ENCODE peak calls at places on chromosomes 13 and 19, in six cellular contexts. One of them, this sample, is unnamed.
A peak's percentile ranks its signal among the peaks of the same experiment; 100 is the strongest.

GRCh38 chr13:110109910-110110309 is 197.0 kb downstream of the COL4A1 start:
- DNase-seq in fibroblast of pulmonary artery: peak; percentile 91
- DNase-seq in glutamatergic neuron: no peak
- DNase-seq in kidney: no peak
- DNase-seq in tibial artery: peak; percentile 79
- DNase-seq in BJ: no peak
- DNase-seq in this sample: no peak

GRCh38 chr13:110978390-110978789 is 63.5 kb upstream of the ANKRD10 start:
- DNase-seq in fibroblast of pulmonary artery: peak; percentile 35
- DNase-seq in glutamatergic neuron: no peak
- DNase-seq in kidney: no peak
- DNase-seq in tibial artery: no peak
- DNase-seq in BJ: no peak
- DNase-seq in this sample: no peak

GRCh38 chr13:97185751-97186150 is 36.4 kb upstream of the MBNL2 start:
- DNase-seq in fibroblast of pulmonary artery: no peak
- DNase-seq in glutamatergic neuron: no peak
- DNase-seq in kidney: no peak
- DNase-seq in tibial artery: no peak
- DNase-seq in BJ: no peak
- DNase-seq in this sample: no peak

GRCh38 chr13:91058066-91058465 is 289.4 kb upstream of the MIR17HG start:
- DNase-seq in fibroblast of pulmonary artery: peak; percentile 19
- DNase-seq in glutamatergic neuron: no peak
- DNase-seq in kidney: no peak
- DNase-seq in tibial artery: no peak
- DNase-seq in BJ: no peak
- DNase-seq in this sample: no peak

GRCh38 chr19:34662919-34663318 is 14.0 kb downstream of the SCGB2B2 start:
- DNase-seq in fibroblast of pulmonary artery: peak; percentile 6
- DNase-seq in glutamatergic neuron: peak; percentile 38
- DNase-seq in kidney: no peak
- DNase-seq in tibial artery: no peak
- DNase-seq in BJ: no peak
- DNase-seq in this sample: no peak

GRCh38 chr19:10887616-10888367 is 16.4 kb downstream of the CARM1 start:
- DNase-seq in fibroblast of pulmonary artery: no peak
- DNase-seq in glutamatergic neuron: no peak
- DNase-seq in kidney: no peak
- DNase-seq in tibial artery: no peak
- DNase-seq in BJ: no peak
- DNase-seq in this sample: no peak

GRCh38 chr19:2274937-2275535 is 6.9 kb downstream of the PEAK3 start:
- DNase-seq in fibroblast of pulmonary artery: peak; percentile 76
- DNase-seq in glutamatergic neuron: peak; percentile 82
- DNase-seq in kidney: no peak
- DNase-seq in tibial artery: peak; percentile 59
- DNase-seq in BJ: no peak
- DNase-seq in this sample: no peak

GRCh38 chr19:44816301-44816700 is 7.4 kb downstream of the BCAM start:
- DNase-seq in fibroblast of pulmonary artery: no peak
- DNase-seq in glutamatergic neuron: peak; percentile 60
- DNase-seq in kidney: no peak
- DNase-seq in tibial artery: no peak
- DNase-seq in BJ: no peak
- DNase-seq in this sample: no peak

GRCh38 chr19:52690395-52691214 is 44.2 kb downstream of the ZNF611 start:
- DNase-seq in fibroblast of pulmonary artery: peak; percentile 94
- DNase-seq in glutamatergic neuron: peak; percentile 95
- DNase-seq in kidney: peak; percentile 98
- DNase-seq in tibial artery: peak; percentile 96
- DNase-seq in BJ: peak; percentile 68
- DNase-seq in this sample: peak; percentile 93

GRCh38 chr13:104314926-104315535 is 1248.8 kb upstream of the SLC10A2 start:
- DNase-seq in fibroblast of pulmonary artery: no peak
- DNase-seq in glutamatergic neuron: no peak
- DNase-seq in kidney: no peak
- DNase-seq in tibial artery: no peak
- DNase-seq in BJ: no peak
- DNase-seq in this sample: no peak

GRCh38 chr13:21216332-21216731 is 39.9 kb downstream of the MRPL57 start:
- DNase-seq in fibroblast of pulmonary artery: no peak
- DNase-seq in glutamatergic neuron: no peak
- DNase-seq in kidney: no peak
- DNase-seq in tibial artery: no peak
- DNase-seq in BJ: no peak
- DNase-seq in this sample: no peak

GRCh38 chr13:114112231-114112825 is 20.1 kb downstream of the RASA3 start:
- DNase-seq in fibroblast of pulmonary artery: no peak
- DNase-seq in glutamatergic neuron: no peak
- DNase-seq in kidney: peak; percentile 63
- DNase-seq in tibial artery: peak; percentile 12
- DNase-seq in BJ: no peak
- DNase-seq in this sample: peak; percentile 17

GRCh38 chr13:61413572-61413971 is 2.1 kb downstream of the PCDH20 start:
- DNase-seq in fibroblast of pulmonary artery: no peak
- DNase-seq in glutamatergic neuron: peak; percentile 50
- DNase-seq in kidney: peak; percentile 50
- DNase-seq in tibial artery: no peak
- DNase-seq in BJ: no peak
- DNase-seq in this sample: no peak

GRCh38 chr13:70723732-70724131 is 615.5 kb upstream of the KLHL1 start:
- DNase-seq in fibroblast of pulmonary artery: peak; percentile 11
- DNase-seq in glutamatergic neuron: no peak
- DNase-seq in kidney: no peak
- DNase-seq in tibial artery: no peak
- DNase-seq in BJ: no peak
- DNase-seq in this sample: no peak

GRCh38 chr13:25354377-25354776 is 17.4 kb upstream of the ATP8A2 start:
- DNase-seq in fibroblast of pulmonary artery: no peak
- DNase-seq in glutamatergic neuron: no peak
- DNase-seq in kidney: no peak
- DNase-seq in tibial artery: no peak
- DNase-seq in BJ: no peak
- DNase-seq in this sample: no peak

GRCh38 chr19:46206176-46206575 is 23.4 kb upstream of the IGFL1 start:
- DNase-seq in fibroblast of pulmonary artery: no peak
- DNase-seq in glutamatergic neuron: no peak
- DNase-seq in kidney: no peak
- DNase-seq in tibial artery: no peak
- DNase-seq in BJ: no peak
- DNase-seq in this sample: no peak

GRCh38 chr19:5864725-5865486 is 5.4 kb downstream of the FUT5 start:
- DNase-seq in fibroblast of pulmonary artery: no peak
- DNase-seq in glutamatergic neuron: no peak
- DNase-seq in kidney: no peak
- DNase-seq in tibial artery: no peak
- DNase-seq in BJ: no peak
- DNase-seq in this sample: no peak

GRCh38 chr19:27918818-27919217 is 1294.1 kb downstream of the UQCRFS1 start:
- DNase-seq in fibroblast of pulmonary artery: no peak
- DNase-seq in glutamatergic neuron: no peak
- DNase-seq in kidney: no peak
- DNase-seq in tibial artery: no peak
- DNase-seq in BJ: no peak
- DNase-seq in this sample: no peak

DNA sequence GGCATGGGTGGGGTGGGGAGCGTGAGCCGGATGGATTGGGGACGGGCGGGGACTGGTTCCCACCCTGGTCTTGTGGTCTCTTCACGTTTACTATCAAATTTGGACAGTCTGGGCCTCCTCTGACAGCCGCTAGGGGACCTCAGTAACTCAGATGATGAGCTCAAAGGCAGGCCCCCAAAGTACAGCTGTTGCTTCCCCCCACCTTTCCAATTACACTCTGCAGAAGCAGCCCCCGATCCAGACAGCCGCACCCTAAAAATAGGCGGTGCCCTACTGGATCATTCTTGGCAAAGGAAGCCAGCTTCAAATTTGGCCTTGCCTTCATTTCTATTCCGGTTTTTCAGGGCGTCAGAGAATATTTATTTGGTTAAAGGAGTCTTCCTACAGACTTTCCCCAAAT is 1.9 kb upstream of the FOXO1 start:
- DNase-seq in fibroblast of pulmonary artery: no peak
- DNase-seq in glutamatergic neuron: peak; percentile 28
- DNase-seq in kidney: no peak
- DNase-seq in tibial artery: peak; percentile 67
- DNase-seq in BJ: no peak
- DNase-seq in this sample: no peak
- TF ChIP-seq CTCF in fibroblast of pulmonary artery: peak; percentile 60
- TF ChIP-seq CTCF in glutamatergic neuron: peak; percentile 50
- TF ChIP-seq CTCF in kidney: peak; percentile 24
- TF ChIP-seq CTCF in tibial artery: peak; percentile 30
- TF ChIP-seq CTCF in BJ: peak; percentile 51
- TF ChIP-seq CTCF in this sample: no peak

DNA sequence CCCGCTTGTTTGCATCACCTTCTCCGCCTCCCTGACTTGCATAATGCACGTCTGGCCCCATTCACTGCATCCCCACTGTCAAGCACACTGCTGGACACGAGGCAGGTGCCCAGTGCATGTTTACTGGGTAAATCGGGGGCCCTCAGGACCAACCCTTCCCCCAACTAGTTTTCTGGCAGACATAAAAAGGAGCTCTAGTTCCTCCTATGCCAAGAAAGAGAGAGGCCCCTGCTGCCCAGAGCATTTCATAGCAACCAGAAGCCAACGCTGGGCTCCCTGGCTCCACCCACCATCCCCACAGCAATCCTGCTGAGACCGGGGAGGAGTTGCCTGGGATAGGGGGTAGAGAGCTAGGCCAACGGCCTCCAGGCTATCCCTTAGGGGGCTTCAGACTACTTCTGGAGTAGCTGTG is 23.2 kb downstream of the ANKRD27 start:
- DNase-seq in fibroblast of pulmonary artery: no peak
- DNase-seq in glutamatergic neuron: peak; percentile 52
- DNase-seq in kidney: no peak
- DNase-seq in tibial artery: no peak
- DNase-seq in BJ: no peak
- DNase-seq in this sample: no peak
- TF ChIP-seq CTCF in fibroblast of pulmonary artery: no peak
- TF ChIP-seq CTCF in glutamatergic neuron: no peak
- TF ChIP-seq CTCF in kidney: no peak
- TF ChIP-seq CTCF in tibial artery: no peak
- TF ChIP-seq CTCF in BJ: no peak
- TF ChIP-seq CTCF in this sample: no peak

GRCh38 chr13:42495256-42495655 is 78.7 kb upstream of the TNFSF11 start:
- DNase-seq in fibroblast of pulmonary artery: peak; percentile 13
- DNase-seq in glutamatergic neuron: no peak
- DNase-seq in kidney: no peak
- DNase-seq in tibial artery: no peak
- DNase-seq in BJ: no peak
- DNase-seq in this sample: no peak
- TF ChIP-seq CTCF in fibroblast of pulmonary artery: no peak
- TF ChIP-seq CTCF in glutamatergic neuron: no peak
- TF ChIP-seq CTCF in kidney: no peak
- TF ChIP-seq CTCF in tibial artery: no peak
- TF ChIP-seq CTCF in BJ: no peak
- TF ChIP-seq CTCF in this sample: no peak

DNA sequence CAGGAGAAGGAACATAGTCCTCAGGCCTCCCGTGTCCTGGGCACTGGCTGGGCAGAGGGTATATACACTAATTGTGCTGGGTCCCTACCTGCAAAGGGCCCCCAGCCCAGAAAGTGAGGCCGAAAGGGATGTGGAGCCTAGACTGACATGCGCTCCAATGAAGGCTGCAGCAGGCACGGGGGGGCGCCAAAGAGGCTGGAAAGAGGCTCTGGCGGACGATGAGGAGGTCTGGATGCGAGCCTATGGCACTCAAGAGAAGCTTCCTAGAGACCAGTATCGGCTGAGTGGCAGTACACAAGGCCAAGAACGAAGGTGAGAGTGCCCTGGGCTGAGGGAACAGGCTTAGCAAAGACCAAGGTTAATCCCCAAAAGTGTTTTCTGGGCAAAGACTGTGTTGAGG is 16.6 kb downstream of the VRK3 start:
- DNase-seq in fibroblast of pulmonary artery: no peak
- DNase-seq in glutamatergic neuron: peak; percentile 69
- DNase-seq in kidney: no peak
- DNase-seq in tibial artery: no peak
- DNase-seq in BJ: no peak
- DNase-seq in this sample: no peak
- TF ChIP-seq CTCF in fibroblast of pulmonary artery: peak; percentile 14
- TF ChIP-seq CTCF in glutamatergic neuron: no peak
- TF ChIP-seq CTCF in kidney: peak; percentile 12
- TF ChIP-seq CTCF in tibial artery: no peak
- TF ChIP-seq CTCF in BJ: no peak
- TF ChIP-seq CTCF in this sample: no peak

This sample was measured in omental fat pad.